ENCODE peak calls at places on chromosome 9, in eight cellular contexts. S is A549, Q is HepG2, Z is body of pancreas, D is right lobe of liver, W is GM12878, A is IMR-90, J is HCT116. N is an unnamed sample. For H3K4me1, the result is how much of the 10 kb centered on the place peaks cover.

GRCh38 chr9:11045589-11045988 is 432.8 kb upstream of the PTPRD start:
- ATAC-seq in Z (no peak), J (no peak), D (no peak), S (no peak), W (no peak), Q (no peak), A (no peak), N (no peak)

GRCh38 chr9:97321251-97321650 is 13.8 kb downstream of the CCDC180 start:
- ATAC-seq in A (no peak), S (no peak), J (no peak), D (no peak), W (no peak), Q (no peak), Z (no peak), N (no peak)

GRCh38 chr9:134408389-134408788 is 82.1 kb downstream of the RXRA start:
- ATAC-seq in Z (no peak), D (peak), W (no peak), J (no peak), A (no peak), Q (no peak), S (peak), N (no peak)

GRCh38 chr9:27545471-27545870 is 15.9 kb upstream of the MOB3B start:
- ATAC-seq in J (no peak), S (no peak), W (no peak), D (no peak), A (no peak), Q (no peak), Z (peak), N (no peak)

GRCh38 chr9:4117835-4118610 is 181.8 kb downstream of the GLIS3 start:
- ATAC-seq in W (peak), D (peak), A (no peak), J (peak), Z (no peak), S (peak), Q (peak), N (no peak)

GRCh38 chr9:70382046-70382708 is 32.3 kb downstream of the KLF9 start:
- ATAC-seq in Q (no peak), J (no peak), S (no peak), Z (no peak), W (no peak), D (no peak), A (no peak), N (no peak)

GRCh38 chr9:8600914-8601680 is 801.5 kb upstream of the DMAC1 start:
- ATAC-seq in D (peak), W (no peak), Z (no peak), J (no peak), A (no peak), S (no peak), Q (no peak), N (no peak)

GRCh38 chr9:113886933-113887332 is 10.8 kb downstream of the ZNF618 start:
- ATAC-seq in J (no peak), Z (no peak), D (peak), Q (no peak), S (no peak), A (no peak), W (peak), N (no peak)

GRCh38 chr9:89009049-89009840 is 18.0 kb downstream of the S1PR3 start:
- ATAC-seq in A (peak), J (peak), Z (no peak), Q (peak), S (peak), W (no peak), D (no peak), N (no peak)

GRCh38 chr9:109448223-109448622 is 49.9 kb downstream of the PTPN3 start:
- ATAC-seq in J (no peak), S (no peak), Q (no peak), D (no peak), A (peak), W (no peak), Z (no peak), N (no peak)

GRCh38 chr9:4038182-4038723 is 261.6 kb downstream of the GLIS3 start:
- ATAC-seq in D (no peak), S (no peak), A (peak), J (peak), W (no peak), Q (no peak), Z (peak), N (peak)

GRCh38 chr9:81626511-81626910 is 62.8 kb downstream of the TLE1 start:
- ATAC-seq in Q (peak), J (peak), S (peak), D (no peak), W (no peak), Z (no peak), A (peak), N (no peak)

GRCh38 chr9:131734165-131734610 is 5.7 kb downstream of the RAPGEF1 start:
- ATAC-seq in Z (no peak), S (peak), D (peak), A (no peak), Q (no peak), J (peak), W (peak), N (no peak)

GRCh38 chr9:120650352-120650751 is 63.9 kb downstream of the MEGF9 start:
- ATAC-seq in J (no peak), Q (peak), W (no peak), S (peak), Z (no peak), A (no peak), D (peak), N (no peak)

GRCh38 chr9:10268500-10269485 is 344.0 kb downstream of the PTPRD start:
- ATAC-seq in J (no peak), D (peak), S (no peak), A (peak), Q (peak), Z (peak), W (peak), N (no peak)

GRCh38 chr9:91245432-91246313 is 116.0 kb downstream of the AUH start:
- ATAC-seq in W (peak), D (no peak), A (peak), J (peak), Z (no peak), Q (no peak), S (peak), N (no peak)

GRCh38 chr9:13491493-13492424 is 212.3 kb upstream of the MPDZ start:
- ATAC-seq in W (no peak), Q (no peak), Z (peak), D (no peak), S (no peak), J (no peak), A (no peak), N (no peak)

GRCh38 chr9:84402517-84402916 is 62.0 kb upstream of the SLC28A3 start:
- ATAC-seq in J (no peak), Q (no peak), Z (no peak), D (no peak), S (no peak), W (no peak), A (no peak), N (no peak)

GRCh38 chr9:112112941-112113399 is 62.1 kb downstream of the SUSD1 start:
- ATAC-seq in D (peak), W (peak), S (peak), Z (peak), J (peak), Q (peak), A (peak), N (no peak)

GRCh38 chr9:85717220-85717619 is 24.5 kb downstream of the AGTPBP1 start:
- ATAC-seq in D (no peak), Q (no peak), J (no peak), Z (no peak), A (no peak), W (no peak), S (no peak), N (no peak)

GRCh38 chr9:91810286-91810905 is 139.6 kb downstream of the ROR2 start:
- ATAC-seq in W (no peak), J (no peak), D (no peak), S (no peak), Z (no peak), A (no peak), Q (no peak), N (no peak)

GRCh38 chr9:133858771-133859170 is 120.6 kb upstream of the SARDH start:
- ATAC-seq in Z (no peak), J (no peak), A (no peak), S (no peak), D (peak), Q (no peak), W (no peak), N (no peak)

GRCh38 chr9:28915256-28915930 is 1342.1 kb upstream of the C9orf72 start:
- ATAC-seq in W (no peak), D (no peak), Z (no peak), S (peak), Q (no peak), J (no peak), A (no peak), N (no peak)

GRCh38 chr9:93217706-93218105 is 33.8 kb downstream of the WNK2 start:
- ATAC-seq in D (no peak), W (no peak), J (no peak), S (no peak), Q (no peak), Z (peak), A (no peak), N (no peak)

GRCh38 chr9:20197976-20198685 is 409.3 kb upstream of the SLC24A2 start:
- ATAC-seq in J (no peak), W (no peak), D (no peak), Q (no peak), A (no peak), Z (no peak), S (no peak), N (no peak)

GRCh38 chr9:105405514-105406131 is 42.2 kb upstream of the FSD1L start:
- ATAC-seq in A (no peak), J (no peak), Z (no peak), Q (peak), D (no peak), W (peak), S (no peak), N (no peak)

GRCh38 chr9:79883073-79883645 is 311.4 kb downstream of the TLE4 start:
- ATAC-seq in A (no peak), W (peak), J (no peak), D (peak), Q (no peak), S (no peak), Z (no peak), N (no peak)

GRCh38 chr9:113785334-113785733 is 90.8 kb upstream of the ZNF618 start:
- ATAC-seq in Z (no peak), D (no peak), A (no peak), Q (no peak), J (no peak), S (no peak), W (no peak), N (no peak)

GRCh38 chr9:34579097-34579818 is 10.3 kb downstream of the CNTFR start:
- ATAC-seq in A (no peak), Q (no peak), S (peak), D (no peak), W (no peak), Z (no peak), J (no peak), N (no peak)

GRCh38 chr9:126952180-126952960 is 37.8 kb downstream of the RALGPS1 start:
- ATAC-seq in J (no peak), Z (no peak), S (no peak), Q (no peak), D (no peak), W (no peak), A (peak), N (peak)

GRCh38 chr9:105693435-105694275 is 686 bp upstream of the TMEM38B start:
- ATAC-seq in A (no peak), W (peak), S (peak), Z (peak), J (no peak), D (peak), Q (peak), N (no peak)

GRCh38 chr9:86660146-86660545 is 287.2 kb downstream of the GAS1 start:
- ATAC-seq in J (no peak), S (no peak), Q (no peak), A (peak), W (no peak), D (no peak), Z (no peak), N (no peak)

GRCh38 chr9:104879555-104880318 is 48.2 kb downstream of the ABCA1 start:
- ATAC-seq in S (no peak), Z (peak), A (peak), J (no peak), Q (no peak), D (no peak), W (no peak), N (peak)

GRCh38 chr9:11722957-11723356 is 970.2 kb upstream of the TYRP1 start:
- ATAC-seq in W (no peak), Q (no peak), S (no peak), J (no peak), D (no peak), A (no peak), Z (no peak), N (no peak)

GRCh38 chr9:801399-802071 is 40.0 kb upstream of the DMRT1 start:
- ATAC-seq in Z (no peak), A (peak), W (no peak), S (no peak), D (no peak), Q (no peak), J (no peak), N (no peak)

GRCh38 chr9:75612754-75613153 is 277.7 kb upstream of the PCSK5 start:
- ATAC-seq in J (no peak), Q (no peak), Z (no peak), S (no peak), D (no peak), A (no peak), W (no peak), N (peak)

GRCh38 chr9:111870774-111871542 is 25.7 kb upstream of the UGCG start:
- ATAC-seq in W (peak), S (no peak), Q (no peak), A (no peak), Z (no peak), D (no peak), J (no peak), N (no peak)

GRCh38 chr9:129460323-129461261 is 160.3 kb downstream of the C9orf50 start:
- ATAC-seq in A (peak), Q (peak), Z (peak), J (peak), S (peak), W (peak), D (peak), N (peak)
- TF ChIP-seq POLR2A in A (peak), Q (peak), Z (peak), J (no peak), S (no peak), W (peak), D (peak), N (peak)

GRCh38 chr9:128190516-128191405 is 611 bp downstream of the CIZ1 start:
- ATAC-seq in J (peak), W (peak), Q (peak), D (peak), A (peak), S (peak), Z (peak), N (peak)
- H3K4me3 ChIP-seq in J (peak), W (peak), Q (peak), D (peak), A (peak), S (peak), Z (peak), N (peak)

GRCh38 chr9:106860731-106861584 is 2.0 kb upstream of the ZNF462 start:
- ATAC-seq in A (peak), J (peak), Z (peak), S (peak), Q (no peak), W (no peak), D (peak), N (peak)
- H3K4me1 ChIP-seq in A (under half), J (under half), Z (under half), S (under half), Q (under half), W (under half), D (under half), N (under half)

GRCh38 chr9:107625383-107625984 is 135.9 kb upstream of the KLF4 start:
- ATAC-seq in J (no peak), Z (no peak), D (no peak), S (no peak), A (no peak), Q (no peak), W (no peak), N (no peak)
- TF ChIP-seq POLR2A in J (no peak), Z (no peak), D (no peak), S (no peak), A (no peak), Q (no peak), W (no peak), N (no peak)

GRCh38 chr9:35905912-35906679 is at the start of gene HRCT1:
- ATAC-seq in S (peak), D (peak), Z (peak), J (peak), A (peak), Q (peak), W (no peak), N (peak)
- H3K4me3 ChIP-seq in S (no peak), D (no peak), Z (no peak), J (peak), A (no peak), Q (peak), W (no peak), N (no peak)

DNA sequence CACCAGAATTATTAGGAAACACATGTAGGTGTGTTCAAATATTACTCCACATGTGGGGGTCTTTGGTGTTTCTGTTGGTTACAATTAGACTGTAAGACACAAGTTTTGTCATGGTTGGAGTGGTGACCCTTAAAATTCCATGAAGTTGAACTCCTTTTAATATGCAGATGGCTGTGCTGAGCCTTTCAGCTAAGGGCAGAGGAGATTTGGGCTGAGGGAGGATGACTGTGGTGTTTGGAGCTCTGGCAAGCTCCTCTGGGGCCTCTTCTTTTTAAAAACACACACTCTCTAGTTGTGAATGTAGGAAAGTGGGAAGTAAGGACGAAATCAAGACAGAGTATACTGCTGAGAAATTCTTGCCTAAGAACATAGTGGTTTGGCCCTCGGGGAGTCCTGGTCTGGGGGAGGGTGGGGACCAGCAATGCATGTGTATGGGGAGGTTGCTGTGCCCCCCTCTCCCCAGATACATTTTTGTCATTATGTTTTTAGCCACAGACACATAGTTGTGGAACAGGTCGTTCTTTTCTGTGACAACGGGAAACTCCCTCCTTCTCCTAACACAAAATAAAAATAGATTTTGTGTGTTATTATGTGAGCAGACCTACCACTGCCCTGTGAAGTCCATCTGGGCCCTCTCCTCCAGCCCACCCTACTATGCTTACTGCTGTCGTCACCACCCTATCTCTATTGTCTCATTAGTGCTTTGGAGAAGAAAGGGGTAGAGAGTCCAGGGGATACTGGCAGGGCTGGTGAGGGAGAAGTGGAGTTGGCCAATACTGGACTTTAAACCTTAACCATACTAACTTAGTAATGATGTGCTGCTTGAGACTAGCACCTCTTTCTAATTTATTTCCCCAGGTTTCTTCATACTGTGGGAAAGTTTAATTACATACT is 10.0 kb downstream of the SMARCA2 start:
- ATAC-seq in J (no peak), W (peak), Z (no peak), A (no peak), S (no peak), D (peak), Q (peak), N (peak)
- H3K4me1 ChIP-seq in J (under half), W (half or more), Z (half or more), A (under half), S (under half), D (under half), Q (under half), N (under half)

GRCh38 chr9:94256007-94256406 is 3.1 kb upstream of the ZNF169 start:
- ATAC-seq in S (no peak), J (no peak), Z (no peak), Q (no peak), A (no peak), W (no peak), D (no peak), N (no peak)

DNA sequence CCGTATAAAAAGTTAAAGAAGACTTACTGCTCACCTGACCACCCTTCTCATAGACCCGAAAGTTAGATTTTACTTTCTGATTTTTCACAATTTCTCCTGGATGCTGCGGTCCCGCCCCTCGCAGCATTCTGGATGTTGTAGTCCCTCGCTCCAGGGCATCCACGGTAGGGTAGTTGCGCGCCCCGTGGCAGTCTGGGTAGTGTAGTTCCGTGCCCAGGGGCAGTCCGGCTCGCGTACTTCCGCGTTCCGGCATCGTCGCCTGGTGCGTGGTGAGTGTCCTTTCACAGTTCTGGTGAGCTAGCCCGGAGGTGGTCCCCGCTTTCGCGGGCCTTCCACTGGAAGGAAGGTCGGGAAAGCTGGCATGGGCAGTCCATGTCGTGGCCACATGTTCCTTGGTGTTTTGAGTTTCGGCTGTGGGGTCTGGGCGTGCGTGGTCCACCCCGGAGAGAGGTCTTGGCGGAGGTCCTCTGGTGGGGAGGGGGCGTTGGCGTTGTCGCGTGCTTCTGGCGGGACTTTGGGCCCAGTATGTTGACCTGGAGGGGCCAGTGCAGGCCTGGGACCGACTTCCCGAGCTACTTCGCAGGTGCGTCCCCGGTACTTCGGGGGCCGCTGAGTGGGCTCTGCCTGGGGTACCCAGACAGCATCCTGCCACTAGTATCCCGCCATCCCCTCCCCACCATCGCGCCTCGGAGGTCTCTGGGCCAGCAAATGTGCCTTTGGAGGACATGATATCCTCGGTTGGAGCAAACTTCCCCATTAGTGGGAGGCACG is at the start of gene ZNF169:
- ATAC-seq in Z (peak), A (peak), W (peak), D (peak), S (peak), J (peak), Q (peak), N (peak)
- TF ChIP-seq POLR2A in Z (no peak), A (peak), W (peak), D (peak), S (peak), J (peak), Q (peak), N (peak)

GRCh38 chr9:136668983-136669790 is 6.5 kb downstream of the EGFL7 start:
- ATAC-seq in J (no peak), Z (no peak), W (peak), Q (no peak), S (peak), D (peak), A (no peak), N (no peak)
- H3K4me3 ChIP-seq in J (no peak), Z (no peak), W (no peak), Q (no peak), S (no peak), D (peak), A (no peak), N (peak)

GRCh38 chr9:124767830-124768229 is 3.3 kb downstream of the NR6A1 start:
- ATAC-seq in W (no peak), A (no peak), D (no peak), S (no peak), Z (no peak), Q (no peak), J (no peak), N (no peak)
- H3K4me1 ChIP-seq in W (under half), A (under half), D (under half), S (under half), Z (under half), Q (under half), J (under half), N (under half)